ENCODE peak calls at places on chromosomes 16 and 17, in five cellular contexts. One of them, this sample, is unnamed.

GRCh38 chr16:58099097-58099955 is 29.9 kb downstream of the CFAP20 start:
- DNase-seq in cardiac septum: no peak
- DNase-seq in substantia nigra: no peak
- DNase-seq in ascending aorta: no peak
- DNase-seq in right atrium auricular region: no peak
- DNase-seq in this sample: no peak

GRCh38 chr16:77169650-77170236 is 21.2 kb upstream of the MON1B start:
- DNase-seq in cardiac septum: no peak
- DNase-seq in substantia nigra: peak; percentile 12
- DNase-seq in ascending aorta: no peak
- DNase-seq in right atrium auricular region: no peak
- DNase-seq in this sample: no peak

GRCh38 chr17:57655564-57655963 is 89.5 kb downstream of the CCDC182 start:
- DNase-seq in cardiac septum: no peak
- DNase-seq in substantia nigra: no peak
- DNase-seq in ascending aorta: no peak
- DNase-seq in right atrium auricular region: no peak
- DNase-seq in this sample: no peak

GRCh38 chr16:78576941-78577340 is 477.5 kb downstream of the WWOX start:
- DNase-seq in cardiac septum: no peak
- DNase-seq in substantia nigra: no peak
- DNase-seq in ascending aorta: no peak
- DNase-seq in right atrium auricular region: no peak
- DNase-seq in this sample: no peak

GRCh38 chr16:75374388-75374787 is 58.9 kb downstream of the CFDP1 start:
- DNase-seq in cardiac septum: no peak
- DNase-seq in substantia nigra: no peak
- DNase-seq in ascending aorta: no peak
- DNase-seq in right atrium auricular region: no peak
- DNase-seq in this sample: no peak

GRCh38 chr17:17303847-17304490 is 796 bp downstream of the NT5M start:
- DNase-seq in cardiac septum: no peak
- DNase-seq in substantia nigra: no peak
- DNase-seq in ascending aorta: no peak
- DNase-seq in right atrium auricular region: no peak
- DNase-seq in this sample: no peak

GRCh38 chr17:59366773-59367656 is 35.6 kb downstream of the YPEL2 start:
- DNase-seq in cardiac septum: no peak
- DNase-seq in substantia nigra: no peak
- DNase-seq in ascending aorta: no peak
- DNase-seq in right atrium auricular region: no peak
- DNase-seq in this sample: no peak

GRCh38 chr16:75249441-75249840 is 2.0 kb downstream of the BCAR1 start:
- DNase-seq in cardiac septum: no peak
- DNase-seq in substantia nigra: no peak
- DNase-seq in ascending aorta: no peak
- DNase-seq in right atrium auricular region: no peak
- DNase-seq in this sample: no peak

GRCh38 chr16:75176926-75177325 is 28.6 kb downstream of the ZFP1 start:
- DNase-seq in cardiac septum: no peak
- DNase-seq in substantia nigra: no peak
- DNase-seq in ascending aorta: no peak
- DNase-seq in right atrium auricular region: no peak
- DNase-seq in this sample: no peak

GRCh38 chr17:59439261-59439660 is 107.8 kb downstream of the YPEL2 start:
- DNase-seq in cardiac septum: no peak
- DNase-seq in substantia nigra: no peak
- DNase-seq in ascending aorta: no peak
- DNase-seq in right atrium auricular region: no peak
- DNase-seq in this sample: no peak

GRCh38 chr16:84739349-84740124 is 39.7 kb downstream of the USP10 start:
- DNase-seq in cardiac septum: no peak
- DNase-seq in substantia nigra: no peak
- DNase-seq in ascending aorta: no peak
- DNase-seq in right atrium auricular region: no peak
- DNase-seq in this sample: no peak

GRCh38 chr17:76547183-76547641 is 7.4 kb downstream of the PRCD start:
- DNase-seq in cardiac septum: peak; percentile 76
- DNase-seq in substantia nigra: peak; percentile 68
- DNase-seq in ascending aorta: no peak
- DNase-seq in right atrium auricular region: peak; percentile 77
- DNase-seq in this sample: peak; percentile 67

GRCh38 chr16:56382459-56382858 is 42.9 kb downstream of the AMFR start:
- DNase-seq in cardiac septum: no peak
- DNase-seq in substantia nigra: no peak
- DNase-seq in ascending aorta: no peak
- DNase-seq in right atrium auricular region: no peak
- DNase-seq in this sample: no peak

GRCh38 chr17:81160306-81160705 is 5.0 kb upstream of the PVALEF start:
- DNase-seq in cardiac septum: peak; percentile 93
- DNase-seq in substantia nigra: peak; percentile 57
- DNase-seq in ascending aorta: no peak
- DNase-seq in right atrium auricular region: peak; percentile 60
- DNase-seq in this sample: no peak

This sample was measured in naive thymus-derived CD4-positive, alpha-beta T cell.